ENCODE peak calls at places on chromosomes 1 and 21, in eight cellular contexts. R, B, M, S, I, C, U and V are unnamed samples. For H3K9me3, the result is how much of the 10 kb centered on the place peaks cover.

GRCh38 chr1:9231648-9232332 is 2.8 kb upstream of the H6PD start:
- DNase-seq in U (no peak), C (no peak), I (no peak), B (peak), M (no peak), S (no peak), R (peak), V (no peak)

GRCh38 chr1:27968692-27969091 is 8.9 kb downstream of the XKR8 start:
- DNase-seq in B (peak), I (no peak), R (peak), U (peak), C (no peak), M (no peak), S (no peak), V (no peak)

GRCh38 chr21:45385549-45386050 is 19.4 kb upstream of the COL18A1 start:
- DNase-seq in M (peak), C (no peak), B (no peak), U (no peak), I (no peak), R (no peak), S (peak), V (no peak)

GRCh38 chr21:39314155-39315027 is 959 bp upstream of the BRWD1 start:
- DNase-seq in S (peak), R (peak), B (peak), C (peak), M (peak), I (no peak), U (peak), V (no peak)

GRCh38 chr21:41846536-41846935 is 32.6 kb downstream of the PRDM15 start:
- DNase-seq in S (no peak), C (no peak), B (no peak), R (no peak), U (no peak), M (no peak), I (no peak), V (no peak)

GRCh38 chr1:17485280-17485679 is 45.8 kb upstream of the RCC2 start:
- DNase-seq in S (no peak), C (no peak), I (peak), B (peak), U (peak), M (no peak), R (no peak), V (peak)

GRCh38 chr1:113811353-113811887 is 856 bp downstream of the RSBN1 start:
- DNase-seq in B (peak), M (peak), C (no peak), U (peak), S (no peak), R (no peak), I (peak), V (peak)

GRCh38 chr1:182229907-182230522 is 161.6 kb downstream of the GLUL start:
- DNase-seq in S (no peak), I (peak), M (no peak), U (no peak), R (no peak), C (no peak), B (no peak), V (peak)

GRCh38 chr1:172824199-172824598 is 165.3 kb downstream of the FASLG start:
- DNase-seq in U (peak), S (no peak), I (no peak), B (peak), R (peak), C (no peak), M (no peak), V (no peak)

DNA sequence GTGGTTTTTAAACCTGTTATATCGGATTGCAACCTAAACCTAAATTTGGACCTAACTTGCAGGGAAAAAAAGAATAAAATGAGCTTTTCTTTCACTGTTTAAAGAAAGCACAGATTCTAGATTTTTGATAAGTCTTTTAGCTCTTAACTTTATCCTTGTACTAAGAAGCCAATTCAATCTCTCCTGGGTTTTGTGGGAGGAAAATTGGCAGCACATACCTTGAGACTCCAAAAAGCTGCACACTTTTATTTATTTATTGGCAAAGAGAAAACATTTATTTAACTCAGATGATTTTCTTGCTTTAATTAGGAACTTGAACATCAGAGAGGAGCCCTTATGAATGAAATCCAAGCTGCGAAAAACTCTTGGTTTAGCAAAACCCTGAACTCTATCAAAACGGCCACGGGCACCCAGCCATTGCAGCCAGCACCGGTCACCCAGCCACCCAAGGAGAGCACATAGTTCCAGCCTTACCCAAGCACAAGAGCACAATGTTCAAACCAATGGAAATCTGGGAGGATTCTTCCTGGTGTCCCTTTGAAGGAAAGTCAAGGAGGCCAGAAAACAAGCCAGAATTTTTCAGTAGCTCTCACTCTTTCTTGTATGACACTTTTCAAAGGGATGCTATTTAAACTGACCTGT is 10.1 kb upstream of the CACYBP start:
- DNase-seq in S (no peak), B (no peak), U (no peak), C (no peak), I (no peak), R (no peak), M (no peak), V (no peak)
- H3K4me3 ChIP-seq in S (no peak), B (no peak), U (no peak), C (peak), I (no peak), R (no peak), M (no peak), V (no peak)

GRCh38 chr1:43934986-43935324 is 1.4 kb downstream of the ARTN start:
- DNase-seq in B (no peak), C (no peak), I (no peak), U (no peak), M (no peak), S (no peak), R (no peak), V (no peak)
- TF ChIP-seq CTCF in B (no peak), C (no peak), I (no peak), U (no peak), M (no peak), S (no peak), R (no peak), V (no peak)

DNA sequence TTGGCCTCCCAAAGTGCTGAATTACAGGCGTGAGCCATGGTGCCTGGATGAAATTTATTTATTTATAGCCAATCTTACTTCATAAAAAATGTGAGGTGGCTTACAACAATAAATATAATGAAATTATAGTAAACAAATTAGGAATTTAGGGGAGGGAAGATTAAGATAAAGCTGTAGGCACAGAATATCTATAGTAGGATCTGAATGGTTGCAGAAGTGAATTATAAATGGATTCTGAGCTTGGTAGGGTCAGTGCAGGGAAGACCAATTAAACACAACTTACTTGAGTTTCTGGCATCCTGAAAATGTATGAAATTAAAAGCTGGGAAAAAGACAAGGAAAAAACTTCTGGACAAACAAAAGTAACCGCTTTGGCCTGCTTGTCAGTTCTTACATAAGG is 247.2 kb downstream of the S1PR1 start:
- DNase-seq in S (no peak), I (no peak), C (no peak), M (no peak), U (no peak), R (no peak), B (no peak), V (no peak)
- H3K9me3 ChIP-seq in S (under half), I (under half), C (under half), M (under half), U (under half), R (under half), B (under half), V (under half)

GRCh38 chr1:154129392-154129970 is 25.4 kb downstream of the NUP210L start:
- DNase-seq in B (peak), M (no peak), C (no peak), U (no peak), I (no peak), R (peak), S (no peak), V (no peak)
- H3K4me3 ChIP-seq in B (no peak), M (no peak), C (no peak), U (no peak), I (no peak), R (no peak), S (no peak), V (no peak)

GRCh38 chr1:240609527-240610060 is 2.4 kb downstream of the GREM2 start:
- DNase-seq in S (no peak), C (no peak), R (no peak), M (no peak), I (no peak), B (no peak), U (no peak), V (no peak)

GRCh38 chr1:240611619-240612490 is at the start of gene GREM2:
- DNase-seq in B (peak), S (no peak), R (peak), M (peak), U (peak), I (peak), C (peak), V (peak)

GRCh38 chr1:240611228-240611618 is 732 bp downstream of the GREM2 start:
- DNase-seq in S (no peak), B (no peak), C (no peak), R (no peak), U (no peak), I (no peak), M (no peak), V (no peak)

GRCh38 chr1:240607006-240607405 is 4.9 kb downstream of the GREM2 start:
- DNase-seq in C (no peak), S (no peak), U (no peak), R (no peak), B (peak), I (no peak), M (no peak), V (no peak)

GRCh38 chr1:240608707-240609106 is 3.2 kb downstream of the GREM2 start:
- DNase-seq in S (no peak), R (no peak), C (no peak), B (no peak), I (peak), M (no peak), U (no peak), V (peak)
- TF ChIP-seq CTCF in S (no peak), R (peak), C (no peak), B (peak), I (peak), M (no peak), U (peak), V (peak)